ENCODE peak calls at places on chromosomes 5 and 9, in six cellular contexts. Q is GM12865, X is AG04450, B is A549, J is BJ, Z is cardiac muscle cell. A is an unnamed sample.
A peak's percentile ranks its signal among the peaks of the same experiment; 100 is the strongest.

GRCh38 chr9:127876764-127877562 is 512 bp downstream of the AK1 start:
- DNase-seq in Q (no peak), X (no peak), B (no peak), J (no peak), Z (no peak), A (peak; percentile 14)

GRCh38 chr9:109251080-109251775 is 69.6 kb downstream of the EPB41L4B start:
- DNase-seq in Q (no peak), X (no peak), B (peak; percentile 83), J (no peak), Z (peak; percentile 61), A (peak; percentile 18)

GRCh38 chr5:33309780-33310345 is 130.9 kb upstream of the TARS1 start:
- DNase-seq in Q (no peak), X (no peak), B (no peak), J (no peak), Z (no peak), A (no peak)

GRCh38 chr5:87246046-87246445 is 21.6 kb upstream of the RASA1 start:
- DNase-seq in Q (no peak), X (no peak), B (no peak), J (no peak), Z (no peak), A (peak; percentile 23)

GRCh38 chr9:36864491-36865410 is 169.3 kb downstream of the PAX5 start:
- DNase-seq in Q (no peak), X (no peak), B (no peak), J (no peak), Z (no peak), A (no peak)

GRCh38 chr5:53590759-53591158 is 30.3 kb downstream of the NDUFS4 start:
- DNase-seq in Q (no peak), X (no peak), B (no peak), J (no peak), Z (no peak), A (no peak)

GRCh38 chr5:139064613-139065012 is 133.6 kb downstream of the SIL1 start:
- DNase-seq in Q (no peak), X (no peak), B (no peak), J (no peak), Z (no peak), A (no peak)

GRCh38 chr9:90925581-90926257 is 124.1 kb downstream of the SYK start:
- DNase-seq in Q (no peak), X (peak; percentile 39), B (peak; percentile 23), J (peak; percentile 76), Z (peak; percentile 64), A (peak; percentile 79)

GRCh38 chr9:35051069-35051967 is 21.1 kb downstream of the VCP start:
- DNase-seq in Q (peak; percentile 57), X (no peak), B (peak; percentile 52), J (no peak), Z (peak; percentile 75), A (peak; percentile 30)

GRCh38 chr9:27561697-27562096 is 11.6 kb downstream of the C9orf72 start:
- DNase-seq in Q (peak; percentile 12), X (no peak), B (no peak), J (no peak), Z (no peak), A (no peak)

GRCh38 chr5:83096660-83097334 is 19.4 kb downstream of the XRCC4 start:
- DNase-seq in Q (no peak), X (no peak), B (no peak), J (no peak), Z (peak; percentile 32), A (peak; percentile 44)

GRCh38 chr9:132486706-132487350 is 76.8 kb downstream of the CFAP77 start:
- DNase-seq in Q (peak; percentile 32), X (no peak), B (no peak), J (no peak), Z (no peak), A (no peak)

GRCh38 chr5:160039810-160040470 is 31.0 kb downstream of the TTC1 start:
- DNase-seq in Q (no peak), X (no peak), B (no peak), J (no peak), Z (peak; percentile 29), A (no peak)

GRCh38 chr9:134039386-134040175 is 14.3 kb downstream of the BRD3OS start:
- DNase-seq in Q (no peak), X (no peak), B (no peak), J (no peak), Z (no peak), A (no peak)

GRCh38 chr9:126412945-126413344 is 86.3 kb downstream of the MVB12B start:
- DNase-seq in Q (no peak), X (no peak), B (no peak), J (peak; percentile 44), Z (no peak), A (peak; percentile 33)

GRCh38 chr9:20209421-20210340 is 412.6 kb downstream of the MLLT3 start:
- DNase-seq in Q (peak; percentile 36), X (no peak), B (no peak), J (no peak), Z (no peak), A (no peak)

GRCh38 chr5:132010645-132011560 is 555 bp downstream of the ACSL6 start:
- DNase-seq in Q (no peak), X (no peak), B (no peak), J (no peak), Z (no peak), A (no peak)

GRCh38 chr9:85949591-85950335 is 8.8 kb downstream of the NAA35 start:
- DNase-seq in Q (no peak), X (no peak), B (no peak), J (no peak), Z (peak; percentile 22), A (no peak)

GRCh38 chr5:129904667-129905466 is 602 bp downstream of the CHSY3 start:
- DNase-seq in Q (peak; percentile 3), X (no peak), B (peak; percentile 5), J (no peak), Z (peak; percentile 16), A (peak; percentile 12)

GRCh38 chr9:34139477-34140146 is 13.1 kb upstream of the DCAF12 start:
- DNase-seq in Q (peak; percentile 31), X (peak; percentile 60), B (peak; percentile 70), J (peak; percentile 55), Z (peak; percentile 98), A (peak; percentile 89)

GRCh38 chr9:20538956-20539355 is 83.3 kb downstream of the MLLT3 start:
- DNase-seq in Q (no peak), X (no peak), B (no peak), J (no peak), Z (peak; percentile 28), A (peak; percentile 53)

GRCh38 chr9:38117646-38118045 is 48.6 kb upstream of the SHB start:
- DNase-seq in Q (no peak), X (no peak), B (no peak), J (no peak), Z (no peak), A (peak; percentile 13)

GRCh38 chr9:82410306-82410705 is 421.7 kb downstream of the SPATA31D1 start:
- DNase-seq in Q (peak; percentile 65), X (peak; percentile 16), B (peak; percentile 3), J (no peak), Z (no peak), A (no peak)

GRCh38 chr5:423626-424258 is 19.2 kb upstream of the EXOC3 start:
- DNase-seq in Q (no peak), X (no peak), B (no peak), J (no peak), Z (no peak), A (no peak)
- H3K4me3 ChIP-seq in Q (no peak overlapping the region), X (no peak overlapping the region), B (no peak overlapping the region), J (no peak overlapping the region), Z (no peak overlapping the region), A (no peak overlapping the region)

DNA sequence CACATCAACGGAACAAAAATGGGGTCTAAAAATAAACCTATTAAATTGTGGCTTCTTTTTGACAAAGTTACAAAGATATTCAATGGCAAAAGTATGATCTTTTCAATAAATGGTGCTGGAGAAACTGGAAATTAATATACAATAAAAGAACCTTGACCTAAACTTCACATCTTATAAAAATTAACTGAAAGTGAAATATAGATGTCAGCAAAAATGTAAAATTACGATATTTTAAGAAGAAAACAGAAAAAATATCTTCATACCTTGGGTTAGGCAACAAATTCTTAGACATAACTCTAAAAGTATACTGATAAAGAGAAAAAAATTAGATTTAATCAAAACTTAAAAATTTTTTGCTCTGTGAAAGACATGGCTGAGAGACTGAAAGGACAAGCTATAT is 1909.5 kb upstream of the CDH9 start:
- DNase-seq in Q (no peak), X (no peak), B (no peak), J (no peak), Z (no peak), A (no peak)
- TF ChIP-seq CTCF in Q (no peak), X (no peak), B (no peak), J (no peak), Z (no peak), A (no peak)

GRCh38 chr9:116395409-116396037 is 241.9 kb downstream of the PAPPA start:
- DNase-seq in Q (no peak), X (no peak), B (no peak), J (no peak), Z (no peak), A (no peak)

GRCh38 chr9:116391306-116391900 is 237.8 kb downstream of the PAPPA start:
- DNase-seq in Q (no peak), X (peak; percentile 20), B (no peak), J (peak; percentile 17), Z (peak; percentile 75), A (peak; percentile 81)

GRCh38 chr9:116394070-116394469 is 240.5 kb downstream of the PAPPA start:
- DNase-seq in Q (no peak), X (no peak), B (no peak), J (no peak), Z (no peak), A (no peak)

GRCh38 chr9:116390306-116391228 is 237.0 kb downstream of the PAPPA start:
- DNase-seq in Q (peak; percentile 44), X (no peak), B (no peak), J (no peak), Z (no peak), A (no peak)

GRCh38 chr9:116394753-116395408 is 241.3 kb downstream of the PAPPA start:
- DNase-seq in Q (no peak), X (no peak), B (no peak), J (no peak), Z (no peak), A (no peak)
- H3K4me3 ChIP-seq in Q (no peak overlapping the region), X (no peak overlapping the region), B (no peak overlapping the region), J (no peak overlapping the region), Z (no peak overlapping the region), A (no peak overlapping the region)

DNA sequence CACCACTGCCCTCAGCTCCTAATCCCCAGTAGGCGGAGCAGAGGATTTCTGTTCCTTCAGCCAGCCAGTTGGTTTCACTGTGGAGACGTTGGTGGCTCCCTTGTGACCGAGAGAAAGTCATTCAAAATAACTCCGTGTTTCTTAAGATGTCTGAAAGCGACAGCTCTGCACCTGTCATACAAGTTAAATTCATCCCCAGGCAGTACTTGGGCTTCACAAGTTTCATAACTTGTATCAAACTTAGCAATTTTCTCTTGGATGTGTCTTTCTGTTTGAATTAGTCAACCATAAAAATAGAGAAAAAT is 410 bp upstream of the CDKN2B start:
- DNase-seq in Q (no peak), X (no peak), B (no peak), J (no peak), Z (no peak), A (no peak)
- TF ChIP-seq CTCF in Q (no peak), X (peak; percentile 16), B (no peak), J (peak; percentile 55), Z (peak; percentile 8), A (peak; percentile 62)

A was measured in AG10803.